ENCODE peak calls at places on chromosomes 4 and X, in five cellular contexts. O is AG20443, J is brain pericyte, E is Right ventricle myocardium inferior, T is T-cell. V is an unnamed sample.

GRCh38 chr4:181030961-181031360 is 1212.2 kb upstream of the TENM3 start:
- DNase-seq in E (no peak), O (peak), J (no peak), T (no peak), V (no peak)

GRCh38 chr4:22850630-22851029 is 157.9 kb downstream of the GBA3 start:
- DNase-seq in J (no peak), T (no peak), E (no peak), O (no peak), V (no peak)

GRCh38 chrX:7746861-7747260 is 96.1 kb upstream of the VCX start:
- DNase-seq in J (peak), O (no peak), E (no peak), T (no peak), V (no peak)

GRCh38 chr4:5045099-5045498 is 6.2 kb upstream of the STK32B start:
- DNase-seq in J (no peak), O (peak), E (no peak), T (peak), V (peak)

GRCh38 chr4:87387237-87387636 is 3.8 kb downstream of the HSD17B11 start:
- DNase-seq in O (no peak), J (no peak), E (no peak), T (no peak), V (no peak)

GRCh38 chr4:81314897-81315470 is 100.0 kb upstream of the PRKG2 start:
- DNase-seq in J (no peak), O (peak), E (no peak), T (no peak), V (no peak)

GRCh38 chr4:3201718-3202702 is 46.9 kb upstream of the MSANTD1 start:
- DNase-seq in T (peak), J (no peak), O (no peak), E (no peak), V (no peak)

GRCh38 chr4:15653430-15653829 is 1.7 kb downstream of the FBXL5 start:
- DNase-seq in J (no peak), E (no peak), T (no peak), O (no peak), V (no peak)

GRCh38 chr4:13857397-13857796 is 229.9 kb upstream of the BOD1L1 start:
- DNase-seq in E (no peak), J (no peak), O (no peak), T (no peak), V (no peak)

GRCh38 chr4:173746424-173746823 is 216.4 kb upstream of the HAND2 start:
- DNase-seq in E (no peak), J (no peak), O (no peak), T (no peak), V (no peak)

GRCh38 chrX:103249805-103250204 is 5.2 kb downstream of the TCEAL8 start:
- DNase-seq in O (no peak), T (no peak), J (no peak), E (no peak), V (no peak)

GRCh38 chr4:27048350-27049100 is 187.9 kb downstream of the STIM2 start:
- DNase-seq in T (no peak), O (peak), J (no peak), E (no peak), V (no peak)

GRCh38 chr4:94545296-94545695 is 93.6 kb downstream of the PDLIM5 start:
- DNase-seq in T (no peak), O (peak), E (no peak), J (no peak), V (no peak)

GRCh38 chr4:42142586-42142985 is 9.9 kb downstream of the BEND4 start:
- DNase-seq in E (no peak), J (no peak), O (peak), T (no peak), V (no peak)

GRCh38 chr4:153798436-153798835 is 9.6 kb upstream of the SFRP2 start:
- DNase-seq in O (no peak), J (no peak), E (no peak), T (no peak), V (no peak)

GRCh38 chrX:51643377-51643776 is 24.7 kb upstream of the CENPVL3 start:
- DNase-seq in E (no peak), T (no peak), J (no peak), O (no peak), V (no peak)

GRCh38 chrX:154458954-154459829 is 1.1 kb downstream of the PLXNA3 start:
- DNase-seq in E (no peak), O (peak), J (no peak), T (no peak), V (peak)